ENCODE peak calls at places on chromosome 17, in nine cellular contexts. B is pancreas; I is NCI-H1092; Y is M059J; S is astrocyte of the cerebellum; P is fibroblast of lung; M is memory B cell; T is K562; G is activated CD4-positive, alpha-beta T cell treated with anti-CD3 and anti-CD28 coated beads, Interleukin-2, amount 50 U/mL, for 1 hour. C is an unnamed sample.

GRCh38 chr17:75191584-75191983 is 8.8 kb upstream of the SUMO2 start:
- DNase-seq in B (no peak), I (no peak), Y (no peak), S (no peak), P (peak), M (no peak), T (no peak), G (no peak), C (no peak)

GRCh38 chr17:76402711-76403110 is 18.3 kb downstream of the SPHK1 start:
- DNase-seq in B (no peak), I (no peak), Y (no peak), S (no peak), P (no peak), M (no peak), T (no peak), G (no peak), C (no peak)

GRCh38 chr17:77423589-77424451 is 283.1 kb downstream of the SEC14L1 start:
- DNase-seq in B (peak), I (no peak), Y (peak), S (peak), P (peak), M (no peak), T (no peak), G (no peak), C (no peak)

GRCh38 chr17:40751065-40751464 is 4.1 kb downstream of the KRT25 start:
- DNase-seq in B (no peak), I (no peak), Y (no peak), S (no peak), P (no peak), M (no peak), T (no peak), G (no peak), C (no peak)

GRCh38 chr17:2024572-2025219 is 438 bp downstream of the RTN4RL1 start:
- DNase-seq in B (no peak), I (no peak), Y (peak), S (no peak), P (no peak), M (no peak), T (no peak), G (no peak), C (no peak)

GRCh38 chr17:15019158-15019557 is 246.0 kb downstream of the PMP22 start:
- DNase-seq in B (no peak), I (no peak), Y (no peak), S (no peak), P (no peak), M (no peak), T (no peak), G (no peak), C (no peak)

GRCh38 chr17:42514279-42514678 is 21.8 kb upstream of the NAGLU start:
- DNase-seq in B (no peak), I (no peak), Y (no peak), S (no peak), P (no peak), M (no peak), T (peak), G (no peak), C (no peak)

GRCh38 chr17:79745641-79746105 is 14.9 kb downstream of the ENPP7 start:
- DNase-seq in B (no peak), I (no peak), Y (no peak), S (no peak), P (no peak), M (no peak), T (no peak), G (no peak), C (no peak)

GRCh38 chr17:51230306-51230705 is 29.5 kb downstream of the MBTD1 start:
- DNase-seq in B (no peak), I (no peak), Y (no peak), S (no peak), P (no peak), M (no peak), T (no peak), G (no peak), C (no peak)

GRCh38 chr17:29038511-29039300 is 4.2 kb upstream of the PIPOX start:
- DNase-seq in B (no peak), I (no peak), Y (no peak), S (no peak), P (no peak), M (no peak), T (no peak), G (no peak), C (no peak)

GRCh38 chr17:16938031-16938430 is 33.9 kb downstream of the TNFRSF13B start:
- DNase-seq in B (no peak), I (no peak), Y (no peak), S (no peak), P (no peak), M (no peak), T (no peak), G (no peak), C (no peak)

C was measured in GM12864.